ENCODE peak calls at places on chromosomes 13 and 19, in nine cellular contexts. R is substantia nigra, K is A549, B is heart left ventricle, Q is lower lobe of right lung, Z is colonic mucosa, W is dorsolateral prefrontal cortex, O is adrenal gland, J is iPS DF 6.9. H is an unnamed sample.

GRCh38 chr19:48638831-48639381 is 1.7 kb upstream of the DBP start:
- DNase-seq in R (no peak), K (no peak), B (no peak), Q (no peak), Z (peak), W (no peak), O (peak), J (no peak), H (no peak)

GRCh38 chr19:40322271-40322610 is 26.0 kb downstream of the C19orf47 start:
- DNase-seq in R (no peak), K (no peak), B (no peak), Q (no peak), Z (no peak), W (no peak), O (no peak), J (no peak), H (no peak)

GRCh38 chr13:92716749-92717148 is 509.9 kb upstream of the GPC6 start:
- DNase-seq in R (no peak), K (no peak), B (no peak), Q (no peak), Z (no peak), W (no peak), O (no peak), J (no peak), H (no peak)

GRCh38 chr13:104015646-104016396 is 949.6 kb upstream of the SLC10A2 start:
- DNase-seq in R (no peak), K (no peak), B (no peak), Q (no peak), Z (no peak), W (no peak), O (no peak), J (no peak), H (no peak)

GRCh38 chr19:36771275-36772231 is 1.1 kb downstream of the ZNF850 start:
- DNase-seq in R (peak), K (no peak), B (peak), Q (peak), Z (peak), W (peak), O (peak), J (peak), H (no peak)

GRCh38 chr19:12611361-12611699 is 610 bp downstream of the ZNF791 start:
- DNase-seq in R (peak), K (peak), B (peak), Q (peak), Z (peak), W (peak), O (peak), J (peak), H (no peak)

GRCh38 chr19:48568345-48568886 is 16.4 kb downstream of the SULT2B1 start:
- DNase-seq in R (peak), K (peak), B (peak), Q (peak), Z (peak), W (peak), O (peak), J (no peak), H (no peak)

GRCh38 chr19:17625980-17626379 is 62.2 kb downstream of the UNC13A start:
- DNase-seq in R (no peak), K (no peak), B (no peak), Q (no peak), Z (no peak), W (no peak), O (no peak), J (no peak), H (no peak)

GRCh38 chr13:59776924-59777690 is 386.6 kb downstream of the DIAPH3 start:
- DNase-seq in R (no peak), K (no peak), B (no peak), Q (no peak), Z (no peak), W (no peak), O (no peak), J (no peak), H (no peak)

GRCh38 chr13:25886438-25887214 is 165.2 kb downstream of the SHISA2 start:
- DNase-seq in R (no peak), K (no peak), B (no peak), Q (no peak), Z (no peak), W (no peak), O (no peak), J (no peak), H (no peak)

GRCh38 chr19:54152878-54153524 is 6.5 kb downstream of the LENG1 start:
- DNase-seq in R (no peak), K (no peak), B (no peak), Q (no peak), Z (no peak), W (no peak), O (no peak), J (no peak), H (no peak)

GRCh38 chr13:103799028-103799427 is 732.8 kb upstream of the SLC10A2 start:
- DNase-seq in R (no peak), K (no peak), B (no peak), Q (no peak), Z (no peak), W (no peak), O (no peak), J (no peak), H (no peak)

GRCh38 chr19:51440846-51441409 is 17.3 kb downstream of the SIGLEC8 start:
- DNase-seq in R (no peak), K (no peak), B (no peak), Q (no peak), Z (no peak), W (no peak), O (no peak), J (no peak), H (no peak)

GRCh38 chr13:61954092-61954491 is 538.4 kb upstream of the PCDH20 start:
- DNase-seq in R (no peak), K (no peak), B (no peak), Q (no peak), Z (no peak), W (no peak), O (no peak), J (peak), H (no peak)

GRCh38 chr13:28584873-28585317 is 74.0 kb upstream of the POMP start:
- DNase-seq in R (no peak), K (no peak), B (no peak), Q (no peak), Z (no peak), W (no peak), O (no peak), J (no peak), H (no peak)

GRCh38 chr19:13056052-13056660 is 46.5 kb downstream of the LYL1 start:
- DNase-seq in R (no peak), K (no peak), B (peak), Q (peak), Z (no peak), W (no peak), O (no peak), J (no peak), H (no peak)

GRCh38 chr19:3479819-3480215 is 508 bp downstream of the SMIM24 start:
- DNase-seq in R (no peak), K (no peak), B (no peak), Q (no peak), Z (peak), W (no peak), O (no peak), J (no peak), H (no peak)

GRCh38 chr19:48152552-48152951 is 17.6 kb downstream of the LIG1 start:
- DNase-seq in R (peak), K (peak), B (peak), Q (no peak), Z (peak), W (peak), O (peak), J (peak), H (peak)

GRCh38 chr19:31270897-31271568 is 78.2 kb downstream of the TSHZ3 start:
- DNase-seq in R (no peak), K (no peak), B (no peak), Q (no peak), Z (no peak), W (no peak), O (no peak), J (no peak), H (no peak)

GRCh38 chr19:41350735-41351338 is 2.9 kb downstream of the TGFB1 start:
- DNase-seq in R (no peak), K (no peak), B (no peak), Q (no peak), Z (no peak), W (no peak), O (no peak), J (no peak), H (no peak)

GRCh38 chr19:56153507-56153906 is 12.4 kb downstream of the ZNF444 start:
- DNase-seq in R (no peak), K (no peak), B (no peak), Q (no peak), Z (no peak), W (no peak), O (no peak), J (peak), H (no peak)

DNA sequence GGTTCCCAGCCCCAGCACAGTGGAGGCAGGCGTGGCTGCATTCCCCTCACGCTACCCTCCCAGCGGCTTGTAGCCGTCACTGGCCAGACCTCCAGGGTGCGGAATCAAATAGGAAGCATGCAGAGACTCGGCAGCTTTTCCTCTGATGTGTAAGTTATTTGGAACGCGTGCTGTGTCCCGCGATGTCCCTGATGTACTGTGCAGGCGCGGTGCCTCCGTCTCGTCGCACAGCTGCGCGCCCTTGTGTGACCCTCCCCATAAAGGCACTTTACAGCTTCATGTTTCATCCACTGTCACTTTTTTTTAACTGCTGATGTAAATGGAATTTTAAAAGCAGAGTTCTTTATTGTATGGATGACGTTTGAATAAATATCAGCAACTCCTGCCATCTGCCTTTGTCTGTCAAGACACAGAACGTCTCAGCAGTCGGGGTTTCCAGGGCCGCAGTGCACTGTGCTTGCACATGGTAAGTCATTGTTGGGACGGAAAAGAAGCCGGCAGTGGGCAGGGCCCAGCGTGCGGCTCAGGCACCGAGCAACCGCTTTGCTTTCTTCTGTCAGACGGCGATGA is 7.3 kb upstream of the F7 start:
- DNase-seq in R (no peak), K (no peak), B (no peak), Q (no peak), Z (no peak), W (no peak), O (no peak), J (no peak), H (no peak)
- H3K27ac ChIP-seq in R (no peak), K (no peak), B (no peak), Q (no peak), Z (no peak), W (no peak), O (no peak), J (no peak), H (no peak)

DNA sequence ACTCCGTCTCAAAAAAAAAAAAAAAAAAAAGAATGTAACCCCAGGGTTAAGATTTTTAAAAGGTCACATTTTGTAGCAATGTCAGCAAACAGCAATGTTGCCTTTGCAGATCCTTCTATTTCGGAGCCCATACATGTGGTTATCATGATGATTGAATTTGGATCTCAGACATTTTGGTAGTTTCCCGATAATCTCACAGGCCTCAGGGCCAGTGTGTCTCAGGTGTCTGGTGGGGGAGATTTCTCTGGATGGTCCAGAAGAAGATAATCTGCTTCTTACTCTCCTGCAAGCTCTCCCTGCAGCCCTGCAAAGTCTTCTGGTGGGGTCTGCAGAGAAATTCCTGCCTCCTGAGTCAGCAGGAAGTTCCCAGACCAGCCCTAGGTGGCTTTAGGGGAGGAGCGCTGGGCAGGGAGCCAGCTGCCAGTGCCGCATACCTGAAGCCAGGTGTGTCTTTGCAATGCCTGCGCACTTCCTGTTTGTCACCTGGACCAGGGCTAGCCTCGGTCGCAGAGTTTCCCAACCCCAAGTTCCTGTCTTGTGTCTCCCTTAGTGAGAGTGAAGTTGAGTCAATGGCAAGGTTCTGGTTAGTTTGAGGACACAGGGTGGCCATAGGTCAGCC is 1.4 kb downstream of the SH2D3A start:
- DNase-seq in R (no peak), K (no peak), B (no peak), Q (peak), Z (peak), W (no peak), O (no peak), J (peak), H (no peak)
- H3K27ac ChIP-seq in R (no peak), K (peak), B (no peak), Q (peak), Z (peak), W (no peak), O (no peak), J (no peak), H (peak)

GRCh38 chr19:46903458-46903857 is 42.7 kb downstream of the ARHGAP35 start:
- DNase-seq in R (no peak), K (no peak), B (no peak), Q (no peak), Z (no peak), W (no peak), O (no peak), J (no peak), H (no peak)
- H3K27ac ChIP-seq in R (no peak), K (no peak), B (no peak), Q (peak), Z (no peak), W (no peak), O (no peak), J (no peak), H (no peak)

DNA sequence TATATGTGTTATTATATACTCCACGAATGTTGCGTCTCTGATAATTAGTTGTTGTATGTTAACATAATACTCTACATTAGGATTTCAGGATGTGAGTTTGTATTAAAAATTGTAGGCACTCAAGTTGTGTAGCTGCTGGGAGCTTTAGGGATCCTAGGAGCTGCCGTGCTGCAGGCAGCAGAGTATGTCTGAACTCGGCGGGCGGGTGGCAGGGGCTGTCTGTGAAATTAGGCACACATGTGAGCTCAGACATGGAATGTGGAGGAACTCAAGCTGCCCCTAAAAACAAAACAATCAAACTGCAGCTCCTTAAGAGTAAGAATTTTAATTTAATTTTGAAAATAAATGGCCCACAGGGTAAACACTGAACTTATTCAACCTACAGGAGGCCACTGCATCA is 22.6 kb downstream of the SERTM1 start:
- DNase-seq in R (no peak), K (no peak), B (no peak), Q (no peak), Z (no peak), W (no peak), O (no peak), J (no peak), H (no peak)
- H3K27ac ChIP-seq in R (no peak), K (no peak), B (no peak), Q (no peak), Z (no peak), W (no peak), O (no peak), J (no peak), H (no peak)

DNA sequence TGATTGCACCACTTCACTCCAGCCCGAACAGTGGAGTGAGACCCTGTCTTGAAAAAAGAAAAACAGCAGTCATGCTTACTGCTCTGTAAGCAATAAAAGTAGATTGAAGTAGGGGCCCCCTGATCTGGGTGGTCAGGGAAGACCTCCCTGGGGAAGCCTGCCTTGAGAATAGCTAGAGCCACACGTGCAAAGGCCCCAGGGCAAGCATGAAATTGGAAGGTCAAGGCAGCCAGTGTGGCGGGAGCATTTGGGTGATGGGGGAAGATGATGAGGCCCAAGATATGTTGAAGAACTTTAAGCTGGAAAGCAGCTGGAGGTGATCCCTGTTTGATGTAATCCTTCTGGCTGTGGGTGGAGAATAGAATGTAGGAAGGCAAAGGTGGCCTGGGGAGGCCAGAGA is 104.4 kb downstream of the SIPA1L3 start:
- DNase-seq in R (no peak), K (no peak), B (no peak), Q (no peak), Z (no peak), W (no peak), O (no peak), J (no peak), H (no peak)
- H3K27ac ChIP-seq in R (no peak), K (no peak), B (no peak), Q (no peak), Z (no peak), W (no peak), O (no peak), J (no peak), H (no peak)

GRCh38 chr19:29665215-29665825 is at the start of gene PLEKHF1:
- DNase-seq in R (peak), K (peak), B (peak), Q (peak), Z (peak), W (peak), O (peak), J (peak), H (peak)
- H3K27ac ChIP-seq in R (peak), K (peak), B (peak), Q (peak), Z (peak), W (peak), O (peak), J (no peak), H (peak)

DNA sequence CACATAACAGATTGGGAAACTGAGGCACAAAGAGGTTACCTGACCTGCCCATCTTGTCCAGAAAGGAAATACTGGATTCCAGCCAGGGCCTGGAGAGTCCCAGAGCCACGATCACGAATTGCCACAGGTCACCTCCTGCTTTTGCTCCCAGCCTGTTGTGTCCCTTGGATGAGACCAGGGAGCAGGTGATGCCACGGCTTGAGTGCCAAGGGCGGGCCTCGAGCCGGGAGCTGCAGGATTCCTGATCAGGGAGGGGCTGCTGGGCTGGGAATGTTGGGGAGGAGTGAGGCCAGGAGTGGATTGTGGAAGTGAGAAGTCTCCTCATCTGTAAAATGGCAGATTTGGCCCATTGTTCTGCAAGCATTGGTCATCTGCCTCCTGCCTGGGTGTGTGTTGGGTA is 29.4 kb downstream of the DNM2 start:
- DNase-seq in R (no peak), K (peak), B (no peak), Q (peak), Z (peak), W (no peak), O (no peak), J (no peak), H (no peak)
- H3K27ac ChIP-seq in R (peak), K (peak), B (no peak), Q (peak), Z (peak), W (peak), O (no peak), J (no peak), H (peak)

GRCh38 chr19:33114302-33114701 is 17.6 kb upstream of the WDR88 start:
- DNase-seq in R (no peak), K (no peak), B (no peak), Q (no peak), Z (no peak), W (no peak), O (no peak), J (no peak), H (no peak)

GRCh38 chr19:33111587-33111986 is 20.3 kb upstream of the WDR88 start:
- DNase-seq in R (no peak), K (no peak), B (no peak), Q (no peak), Z (no peak), W (no peak), O (no peak), J (no peak), H (no peak)

GRCh38 chr19:33108161-33108560 is 23.8 kb upstream of the WDR88 start:
- DNase-seq in R (no peak), K (no peak), B (no peak), Q (no peak), Z (no peak), W (no peak), O (no peak), J (no peak), H (no peak)

GRCh38 chr19:33110201-33110910 is 21.6 kb upstream of the WDR88 start:
- DNase-seq in R (no peak), K (no peak), B (no peak), Q (no peak), Z (no peak), W (no peak), O (no peak), J (no peak), H (no peak)
- H3K27ac ChIP-seq in R (no peak), K (no peak), B (no peak), Q (no peak), Z (no peak), W (no peak), O (no peak), J (no peak), H (no peak)

GRCh38 chr13:90454002-90454636 is 893.4 kb upstream of the MIR17HG start:
- DNase-seq in R (no peak), K (no peak), B (no peak), Q (no peak), Z (no peak), W (no peak), O (no peak), J (no peak), H (no peak)

GRCh38 chr13:90453342-90453741 is 894.1 kb upstream of the MIR17HG start:
- DNase-seq in R (no peak), K (no peak), B (no peak), Q (no peak), Z (no peak), W (no peak), O (no peak), J (no peak), H (no peak)

GRCh38 chr13:90461398-90461797 is 886.1 kb upstream of the MIR17HG start:
- DNase-seq in R (no peak), K (no peak), B (no peak), Q (no peak), Z (no peak), W (no peak), O (no peak), J (no peak), H (no peak)

DNA sequence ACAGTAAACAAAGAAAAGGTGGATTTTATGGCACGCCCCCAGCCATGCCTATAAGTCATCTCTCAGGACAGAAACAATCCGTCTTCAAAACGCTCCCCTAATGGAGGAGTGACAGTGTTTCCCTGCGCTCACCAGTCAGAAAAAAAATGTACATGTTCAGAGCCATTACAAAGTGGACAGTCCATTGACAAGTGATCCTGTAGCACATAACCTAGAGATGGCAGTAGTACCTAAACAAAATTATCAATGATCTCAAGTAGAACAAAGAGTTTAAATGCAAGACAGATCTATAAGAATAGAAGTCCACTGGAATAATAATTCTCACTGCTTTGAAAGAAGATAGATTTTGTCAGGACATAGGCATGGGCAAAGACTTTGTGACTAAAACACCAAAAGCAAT is 891.6 kb upstream of the MIR17HG start:
- DNase-seq in R (no peak), K (no peak), B (no peak), Q (no peak), Z (no peak), W (no peak), O (no peak), J (no peak), H (no peak)
- H3K27ac ChIP-seq in R (no peak), K (no peak), B (no peak), Q (no peak), Z (no peak), W (no peak), O (no peak), J (no peak), H (no peak)

H was measured in effector memory CD4-positive, alpha-beta T cell.